ENCODE peak calls at places on chromosomes 3 and 15, in nine cellular contexts. One of them, this sample, is unnamed.

GRCh38 chr3:190709351-190709773 is 153.1 kb downstream of the GMNC start:
- DNase-seq in Ammon's horn: no peak
- DNase-seq in heart right ventricle: no peak
- DNase-seq in Calu3: no peak
- DNase-seq in brain microvascular endothelial cell: peak
- DNase-seq in activated CD4-positive, alpha-beta T cell treated with anti-CD3 and anti-CD28 coated beads, Interleukin-2, amount 10 ng/mL, durations not matched to agents 7 days and 5 days: no peak
- DNase-seq in KBM-7: no peak
- DNase-seq in sigmoid colon: no peak
- DNase-seq in progenitor cell of endocrine pancreas: no peak
- DNase-seq in this sample: no peak

GRCh38 chr15:80934761-80935221 is 54.8 kb downstream of the MESD start:
- DNase-seq in heart right ventricle: peak
- DNase-seq in Calu3: no peak
- DNase-seq in activated CD4-positive, alpha-beta T cell treated with anti-CD3 and anti-CD28 coated beads, Interleukin-2, amount 10 ng/mL, durations not matched to agents 7 days and 5 days: no peak
- DNase-seq in sigmoid colon: no peak
- DNase-seq in brain microvascular endothelial cell: peak
- DNase-seq in KBM-7: no peak
- DNase-seq in Ammon's horn: no peak
- DNase-seq in progenitor cell of endocrine pancreas: no peak
- DNase-seq in this sample: no peak

GRCh38 chr3:127337911-127338531 is 50.2 kb upstream of the PRR20G start:
- DNase-seq in activated CD4-positive, alpha-beta T cell treated with anti-CD3 and anti-CD28 coated beads, Interleukin-2, amount 10 ng/mL, durations not matched to agents 7 days and 5 days: no peak
- DNase-seq in Calu3: no peak
- DNase-seq in progenitor cell of endocrine pancreas: no peak
- DNase-seq in heart right ventricle: no peak
- DNase-seq in sigmoid colon: no peak
- DNase-seq in KBM-7: no peak
- DNase-seq in brain microvascular endothelial cell: no peak
- DNase-seq in Ammon's horn: no peak
- DNase-seq in this sample: no peak

GRCh38 chr3:170598091-170598502 is 12.2 kb upstream of the SLC7A14 start:
- DNase-seq in Calu3: no peak
- DNase-seq in heart right ventricle: no peak
- DNase-seq in brain microvascular endothelial cell: no peak
- DNase-seq in progenitor cell of endocrine pancreas: no peak
- DNase-seq in activated CD4-positive, alpha-beta T cell treated with anti-CD3 and anti-CD28 coated beads, Interleukin-2, amount 10 ng/mL, durations not matched to agents 7 days and 5 days: no peak
- DNase-seq in KBM-7: no peak
- DNase-seq in Ammon's horn: no peak
- DNase-seq in sigmoid colon: no peak
- DNase-seq in this sample: no peak

GRCh38 chr3:49928511-49929017 is 1.0 kb downstream of the MON1A start:
- DNase-seq in KBM-7: no peak
- DNase-seq in activated CD4-positive, alpha-beta T cell treated with anti-CD3 and anti-CD28 coated beads, Interleukin-2, amount 10 ng/mL, durations not matched to agents 7 days and 5 days: no peak
- DNase-seq in sigmoid colon: no peak
- DNase-seq in Calu3: no peak
- DNase-seq in heart right ventricle: no peak
- DNase-seq in progenitor cell of endocrine pancreas: no peak
- DNase-seq in brain microvascular endothelial cell: no peak
- DNase-seq in Ammon's horn: no peak
- DNase-seq in this sample: no peak

GRCh38 chr15:58387130-58387529 is 44.7 kb upstream of the LIPC start:
- DNase-seq in brain microvascular endothelial cell: peak
- DNase-seq in Calu3: no peak
- DNase-seq in progenitor cell of endocrine pancreas: no peak
- DNase-seq in heart right ventricle: no peak
- DNase-seq in Ammon's horn: no peak
- DNase-seq in sigmoid colon: no peak
- DNase-seq in activated CD4-positive, alpha-beta T cell treated with anti-CD3 and anti-CD28 coated beads, Interleukin-2, amount 10 ng/mL, durations not matched to agents 7 days and 5 days: no peak
- DNase-seq in KBM-7: no peak
- DNase-seq in this sample: no peak

GRCh38 chr15:70870066-70870465 is 16.1 kb upstream of the LARP6 start:
- DNase-seq in progenitor cell of endocrine pancreas: no peak
- DNase-seq in sigmoid colon: no peak
- DNase-seq in activated CD4-positive, alpha-beta T cell treated with anti-CD3 and anti-CD28 coated beads, Interleukin-2, amount 10 ng/mL, durations not matched to agents 7 days and 5 days: no peak
- DNase-seq in heart right ventricle: no peak
- DNase-seq in Calu3: no peak
- DNase-seq in Ammon's horn: peak
- DNase-seq in KBM-7: no peak
- DNase-seq in brain microvascular endothelial cell: peak
- DNase-seq in this sample: no peak

GRCh38 chr3:51388286-51389029 is 2.6 kb upstream of the RBM15B start:
- DNase-seq in activated CD4-positive, alpha-beta T cell treated with anti-CD3 and anti-CD28 coated beads, Interleukin-2, amount 10 ng/mL, durations not matched to agents 7 days and 5 days: no peak
- DNase-seq in progenitor cell of endocrine pancreas: no peak
- DNase-seq in sigmoid colon: no peak
- DNase-seq in heart right ventricle: no peak
- DNase-seq in brain microvascular endothelial cell: peak
- DNase-seq in KBM-7: peak
- DNase-seq in Ammon's horn: no peak
- DNase-seq in Calu3: peak
- DNase-seq in this sample: no peak

GRCh38 chr3:33096103-33096868 is 660 bp downstream of the GLB1 start:
- DNase-seq in sigmoid colon: no peak
- DNase-seq in progenitor cell of endocrine pancreas: peak
- DNase-seq in activated CD4-positive, alpha-beta T cell treated with anti-CD3 and anti-CD28 coated beads, Interleukin-2, amount 10 ng/mL, durations not matched to agents 7 days and 5 days: peak
- DNase-seq in brain microvascular endothelial cell: peak
- DNase-seq in Calu3: peak
- DNase-seq in heart right ventricle: peak
- DNase-seq in Ammon's horn: peak
- DNase-seq in KBM-7: peak
- DNase-seq in this sample: peak

GRCh38 chr3:39166134-39166710 is 12.8 kb upstream of the CSRNP1 start:
- DNase-seq in progenitor cell of endocrine pancreas: no peak
- DNase-seq in heart right ventricle: peak
- DNase-seq in Ammon's horn: no peak
- DNase-seq in Calu3: no peak
- DNase-seq in sigmoid colon: no peak
- DNase-seq in activated CD4-positive, alpha-beta T cell treated with anti-CD3 and anti-CD28 coated beads, Interleukin-2, amount 10 ng/mL, durations not matched to agents 7 days and 5 days: no peak
- DNase-seq in KBM-7: peak
- DNase-seq in brain microvascular endothelial cell: peak
- DNase-seq in this sample: no peak

GRCh38 chr3:167102071-167102470 is 278.0 kb downstream of the ZBBX start:
- DNase-seq in sigmoid colon: no peak
- DNase-seq in progenitor cell of endocrine pancreas: no peak
- DNase-seq in activated CD4-positive, alpha-beta T cell treated with anti-CD3 and anti-CD28 coated beads, Interleukin-2, amount 10 ng/mL, durations not matched to agents 7 days and 5 days: no peak
- DNase-seq in KBM-7: peak
- DNase-seq in heart right ventricle: no peak
- DNase-seq in Ammon's horn: no peak
- DNase-seq in brain microvascular endothelial cell: no peak
- DNase-seq in Calu3: peak
- DNase-seq in this sample: no peak

GRCh38 chr15:33149919-33150318 is 44.6 kb downstream of the FMN1 start:
- DNase-seq in sigmoid colon: no peak
- DNase-seq in activated CD4-positive, alpha-beta T cell treated with anti-CD3 and anti-CD28 coated beads, Interleukin-2, amount 10 ng/mL, durations not matched to agents 7 days and 5 days: no peak
- DNase-seq in brain microvascular endothelial cell: no peak
- DNase-seq in heart right ventricle: no peak
- DNase-seq in Calu3: no peak
- DNase-seq in KBM-7: no peak
- DNase-seq in progenitor cell of endocrine pancreas: no peak
- DNase-seq in Ammon's horn: no peak
- DNase-seq in this sample: no peak

GRCh38 chr3:49098429-49098828 is 4.6 kb upstream of the QRICH1 start:
- DNase-seq in brain microvascular endothelial cell: no peak
- DNase-seq in sigmoid colon: no peak
- DNase-seq in heart right ventricle: peak
- DNase-seq in Calu3: no peak
- DNase-seq in activated CD4-positive, alpha-beta T cell treated with anti-CD3 and anti-CD28 coated beads, Interleukin-2, amount 10 ng/mL, durations not matched to agents 7 days and 5 days: no peak
- DNase-seq in Ammon's horn: no peak
- DNase-seq in KBM-7: no peak
- DNase-seq in progenitor cell of endocrine pancreas: no peak
- DNase-seq in this sample: no peak

GRCh38 chr3:44939581-44940036 is 36.4 kb downstream of the ZDHHC3 start:
- DNase-seq in Ammon's horn: peak
- DNase-seq in progenitor cell of endocrine pancreas: no peak
- DNase-seq in KBM-7: no peak
- DNase-seq in activated CD4-positive, alpha-beta T cell treated with anti-CD3 and anti-CD28 coated beads, Interleukin-2, amount 10 ng/mL, durations not matched to agents 7 days and 5 days: no peak
- DNase-seq in sigmoid colon: no peak
- DNase-seq in brain microvascular endothelial cell: no peak
- DNase-seq in Calu3: no peak
- DNase-seq in heart right ventricle: no peak
- DNase-seq in this sample: no peak

GRCh38 chr15:87752250-87752951 is 504.1 kb downstream of the NTRK3 start:
- DNase-seq in Ammon's horn: no peak
- DNase-seq in sigmoid colon: no peak
- DNase-seq in brain microvascular endothelial cell: peak
- DNase-seq in KBM-7: no peak
- DNase-seq in heart right ventricle: no peak
- DNase-seq in progenitor cell of endocrine pancreas: no peak
- DNase-seq in activated CD4-positive, alpha-beta T cell treated with anti-CD3 and anti-CD28 coated beads, Interleukin-2, amount 10 ng/mL, durations not matched to agents 7 days and 5 days: no peak
- DNase-seq in Calu3: peak
- DNase-seq in this sample: peak

GRCh38 chr3:165837058-165837525 is at the start of gene BCHE:
- DNase-seq in brain microvascular endothelial cell: peak
- DNase-seq in progenitor cell of endocrine pancreas: no peak
- DNase-seq in heart right ventricle: peak
- DNase-seq in activated CD4-positive, alpha-beta T cell treated with anti-CD3 and anti-CD28 coated beads, Interleukin-2, amount 10 ng/mL, durations not matched to agents 7 days and 5 days: no peak
- DNase-seq in KBM-7: no peak
- DNase-seq in Ammon's horn: peak
- DNase-seq in Calu3: peak
- DNase-seq in sigmoid colon: peak
- DNase-seq in this sample: peak

GRCh38 chr3:160754371-160754854 is 1.6 kb upstream of the PPM1L start:
- DNase-seq in brain microvascular endothelial cell: peak
- DNase-seq in sigmoid colon: peak
- DNase-seq in progenitor cell of endocrine pancreas: no peak
- DNase-seq in KBM-7: peak
- DNase-seq in heart right ventricle: peak
- DNase-seq in Calu3: peak
- DNase-seq in Ammon's horn: peak
- DNase-seq in activated CD4-positive, alpha-beta T cell treated with anti-CD3 and anti-CD28 coated beads, Interleukin-2, amount 10 ng/mL, durations not matched to agents 7 days and 5 days: no peak
- DNase-seq in this sample: peak

GRCh38 chr3:35042210-35042960 is 596.9 kb upstream of the ARPP21 start:
- DNase-seq in brain microvascular endothelial cell: no peak
- DNase-seq in heart right ventricle: no peak
- DNase-seq in Calu3: no peak
- DNase-seq in KBM-7: no peak
- DNase-seq in activated CD4-positive, alpha-beta T cell treated with anti-CD3 and anti-CD28 coated beads, Interleukin-2, amount 10 ng/mL, durations not matched to agents 7 days and 5 days: no peak
- DNase-seq in progenitor cell of endocrine pancreas: no peak
- DNase-seq in Ammon's horn: no peak
- DNase-seq in sigmoid colon: no peak
- DNase-seq in this sample: no peak

GRCh38 chr3:146598486-146598885 is 6.7 kb downstream of the PLSCR5 start:
- DNase-seq in sigmoid colon: no peak
- DNase-seq in activated CD4-positive, alpha-beta T cell treated with anti-CD3 and anti-CD28 coated beads, Interleukin-2, amount 10 ng/mL, durations not matched to agents 7 days and 5 days: no peak
- DNase-seq in progenitor cell of endocrine pancreas: no peak
- DNase-seq in KBM-7: no peak
- DNase-seq in Calu3: no peak
- DNase-seq in Ammon's horn: no peak
- DNase-seq in brain microvascular endothelial cell: no peak
- DNase-seq in heart right ventricle: no peak
- DNase-seq in this sample: no peak

GRCh38 chr3:88057650-88058321 is 1.0 kb downstream of the CGGBP1 start:
- DNase-seq in Calu3: no peak
- DNase-seq in brain microvascular endothelial cell: peak
- DNase-seq in Ammon's horn: peak
- DNase-seq in progenitor cell of endocrine pancreas: no peak
- DNase-seq in activated CD4-positive, alpha-beta T cell treated with anti-CD3 and anti-CD28 coated beads, Interleukin-2, amount 10 ng/mL, durations not matched to agents 7 days and 5 days: peak
- DNase-seq in sigmoid colon: no peak
- DNase-seq in KBM-7: no peak
- DNase-seq in heart right ventricle: peak
- DNase-seq in this sample: peak

GRCh38 chr3:72563690-72564370 is 284.4 kb downstream of the SHQ1 start:
- DNase-seq in KBM-7: no peak
- DNase-seq in brain microvascular endothelial cell: no peak
- DNase-seq in heart right ventricle: no peak
- DNase-seq in progenitor cell of endocrine pancreas: no peak
- DNase-seq in sigmoid colon: no peak
- DNase-seq in Calu3: no peak
- DNase-seq in activated CD4-positive, alpha-beta T cell treated with anti-CD3 and anti-CD28 coated beads, Interleukin-2, amount 10 ng/mL, durations not matched to agents 7 days and 5 days: no peak
- DNase-seq in Ammon's horn: no peak
- DNase-seq in this sample: no peak

GRCh38 chr15:62135532-62136134 is 29.5 kb downstream of the C2CD4B start:
- DNase-seq in progenitor cell of endocrine pancreas: no peak
- DNase-seq in sigmoid colon: no peak
- DNase-seq in Ammon's horn: no peak
- DNase-seq in brain microvascular endothelial cell: peak
- DNase-seq in Calu3: peak
- DNase-seq in activated CD4-positive, alpha-beta T cell treated with anti-CD3 and anti-CD28 coated beads, Interleukin-2, amount 10 ng/mL, durations not matched to agents 7 days and 5 days: no peak
- DNase-seq in heart right ventricle: no peak
- DNase-seq in KBM-7: peak
- DNase-seq in this sample: no peak

GRCh38 chr3:156211583-156211982 is 91.2 kb downstream of the KCNAB1 start:
- DNase-seq in KBM-7: no peak
- DNase-seq in brain microvascular endothelial cell: peak
- DNase-seq in Ammon's horn: no peak
- DNase-seq in sigmoid colon: no peak
- DNase-seq in progenitor cell of endocrine pancreas: no peak
- DNase-seq in heart right ventricle: no peak
- DNase-seq in activated CD4-positive, alpha-beta T cell treated with anti-CD3 and anti-CD28 coated beads, Interleukin-2, amount 10 ng/mL, durations not matched to agents 7 days and 5 days: no peak
- DNase-seq in Calu3: no peak
- DNase-seq in this sample: no peak

This sample was measured in RPMI8226.